ENCODE peak calls at places on chromosomes 11 and 22, in four cellular contexts. G, U, R and O are unnamed samples.

GRCh38 chr22:44535362-44536095 is 37.5 kb upstream of the RTL6 start:
- DNase-seq in G (no peak), U (no peak), R (no peak), O (no peak)

GRCh38 chr11:33013706-33014105 is 2.0 kb upstream of the DEPDC7 start:
- DNase-seq in G (no peak), U (peak), R (no peak), O (peak)

GRCh38 chr11:32348502-32348901 is 86.8 kb downstream of the WT1 start:
- DNase-seq in G (no peak), U (no peak), R (no peak), O (no peak)

GRCh38 chr11:119727523-119728081 is 1.4 kb downstream of the NECTIN1 start:
- DNase-seq in G (no peak), U (peak), R (no peak), O (peak)

GRCh38 chr11:2742611-2743426 is 43.0 kb upstream of the KCNQ1OT1 start:
- DNase-seq in G (no peak), U (no peak), R (no peak), O (no peak)

GRCh38 chr11:118870396-118871343 is 13.0 kb upstream of the CXCR5 start:
- DNase-seq in G (no peak), U (peak), R (no peak), O (peak)

GRCh38 chr11:80598905-80599304 is 1158.1 kb upstream of the TENM4 start:
- DNase-seq in G (no peak), U (no peak), R (no peak), O (no peak)

GRCh38 chr11:85740464-85741400 is 54.7 kb upstream of the CCDC89 start:
- DNase-seq in G (no peak), U (no peak), R (no peak), O (no peak)

GRCh38 chr22:17938484-17938924 is 85.9 kb downstream of the MICAL3 start:
- DNase-seq in G (no peak), U (no peak), R (no peak), O (no peak)

GRCh38 chr22:49372530-49373288 is 455.0 kb downstream of the BRD1 start:
- DNase-seq in G (no peak), U (no peak), R (no peak), O (no peak)

GRCh38 chr11:28860898-28861297 is 752.7 kb downstream of the METTL15 start:
- DNase-seq in G (no peak), U (peak), R (no peak), O (no peak)

GRCh38 chr22:30285846-30286200 is 3.5 kb downstream of the CASTOR1 start:
- DNase-seq in G (no peak), U (no peak), R (no peak), O (no peak)

GRCh38 chr11:38640854-38641253 is 2042.8 kb upstream of the RAG2 start:
- DNase-seq in G (no peak), U (no peak), R (no peak), O (no peak)

GRCh38 chr11:68691402-68691784 is 7.0 kb downstream of the GAL start:
- DNase-seq in G (no peak), U (no peak), R (no peak), O (no peak)

GRCh38 chr11:40425168-40425567 is 1034.3 kb downstream of the LRRC4C start:
- DNase-seq in G (no peak), U (no peak), R (no peak), O (no peak)

GRCh38 chr22:19868773-19869471 is 14.2 kb upstream of the GNB1L start:
- DNase-seq in G (no peak), U (no peak), R (no peak), O (no peak)

GRCh38 chr11:33065445-33066178 is 26.2 kb downstream of the TCP11L1 start:
- DNase-seq in G (peak), U (peak), R (peak), O (peak)

GRCh38 chr11:100855466-100856067 is 168.5 kb downstream of the ARHGAP42 start:
- DNase-seq in G (peak), U (peak), R (no peak), O (no peak)

GRCh38 chr22:19772673-19773469 is 12.3 kb downstream of the TBX1 start:
- DNase-seq in G (no peak), U (no peak), R (no peak), O (no peak)

GRCh38 chr11:56706486-56706885 is 7.6 kb downstream of the OR9G1 start:
- DNase-seq in G (no peak), U (no peak), R (no peak), O (no peak)

GRCh38 chr11:123479048-123479837 is 49.2 kb downstream of the GRAMD1B start:
- DNase-seq in G (no peak), U (no peak), R (no peak), O (no peak)

GRCh38 chr22:49962751-49963646 is 2.4 kb downstream of the PIM3 start:
- DNase-seq in G (no peak), U (no peak), R (no peak), O (no peak)

GRCh38 chr22:32042924-32043323 is at the start of gene SLC5A1:
- DNase-seq in G (no peak), U (no peak), R (peak), O (no peak)

GRCh38 chr11:113974741-113975470 is at the start of gene HTR3A:
- DNase-seq in G (no peak), U (no peak), R (no peak), O (no peak)